ENCODE peak calls at places on chromosome 10, in four cellular contexts. One of them, this sample, is unnamed.

GRCh38 chr10:125091891-125092290 is 68.5 kb downstream of the CTBP2 start:
- DNase-seq in brain microvascular endothelial cell: no peak
- DNase-seq in sigmoid colon: no peak
- DNase-seq in lower leg skin: no peak
- DNase-seq in this sample: peak; percentile 66

GRCh38 chr10:70740441-70741288 is 44.5 kb downstream of the TBATA start:
- DNase-seq in lower leg skin: no peak
- DNase-seq in brain microvascular endothelial cell: no peak
- DNase-seq in sigmoid colon: no peak
- DNase-seq in this sample: peak; percentile 71

GRCh38 chr10:87798082-87798481 is 19.9 kb downstream of the ATAD1 start:
- DNase-seq in brain microvascular endothelial cell: no peak
- DNase-seq in sigmoid colon: no peak
- DNase-seq in lower leg skin: no peak
- DNase-seq in this sample: no peak

GRCh38 chr10:26479766-26480492 is 41.8 kb downstream of the APBB1IP start:
- DNase-seq in sigmoid colon: no peak
- DNase-seq in lower leg skin: no peak
- DNase-seq in brain microvascular endothelial cell: no peak
- DNase-seq in this sample: no peak

GRCh38 chr10:2908851-2909630 is 158.3 kb upstream of the PFKP start:
- DNase-seq in lower leg skin: no peak
- DNase-seq in brain microvascular endothelial cell: no peak
- DNase-seq in sigmoid colon: no peak
- DNase-seq in this sample: no peak

GRCh38 chr10:125151824-125152634 is 8.3 kb downstream of the CTBP2 start:
- DNase-seq in lower leg skin: no peak
- DNase-seq in sigmoid colon: no peak
- DNase-seq in brain microvascular endothelial cell: no peak
- DNase-seq in this sample: no peak

GRCh38 chr10:116521424-116522305 is 24.1 kb upstream of the PNLIP start:
- DNase-seq in sigmoid colon: no peak
- DNase-seq in lower leg skin: no peak
- DNase-seq in brain microvascular endothelial cell: peak; percentile 70
- DNase-seq in this sample: peak; percentile 24

GRCh38 chr10:127195041-127195506 is 1.3 kb downstream of the INSYN2A start:
- DNase-seq in lower leg skin: no peak
- DNase-seq in sigmoid colon: no peak
- DNase-seq in brain microvascular endothelial cell: no peak
- DNase-seq in this sample: peak; percentile 58

GRCh38 chr10:47330366-47330765 is 8.1 kb downstream of the GDF2 start:
- DNase-seq in sigmoid colon: no peak
- DNase-seq in lower leg skin: no peak
- DNase-seq in brain microvascular endothelial cell: no peak
- DNase-seq in this sample: no peak

GRCh38 chr10:69065406-69066361 is 22.2 kb upstream of the SRGN start:
- DNase-seq in brain microvascular endothelial cell: peak; percentile 86
- DNase-seq in sigmoid colon: no peak
- DNase-seq in lower leg skin: no peak
- DNase-seq in this sample: peak; percentile 55

GRCh38 chr10:80468002-80468401 is 13.9 kb downstream of the TSPAN14 start:
- DNase-seq in lower leg skin: peak; percentile 78
- DNase-seq in brain microvascular endothelial cell: no peak
- DNase-seq in sigmoid colon: peak; percentile 80
- DNase-seq in this sample: no peak

GRCh38 chr10:61757525-61758397 is 95.0 kb downstream of the CABCOCO1 start:
- DNase-seq in sigmoid colon: no peak
- DNase-seq in lower leg skin: no peak
- DNase-seq in brain microvascular endothelial cell: peak; percentile 70
- DNase-seq in this sample: peak; percentile 83

GRCh38 chr10:17006631-17007161 is 122.9 kb downstream of the CUBN start:
- DNase-seq in sigmoid colon: no peak
- DNase-seq in brain microvascular endothelial cell: no peak
- DNase-seq in lower leg skin: no peak
- DNase-seq in this sample: no peak

GRCh38 chr10:88386204-88386877 is 196.8 kb downstream of the RNLS start:
- DNase-seq in brain microvascular endothelial cell: peak; percentile 14
- DNase-seq in sigmoid colon: no peak
- DNase-seq in lower leg skin: no peak
- DNase-seq in this sample: peak; percentile 79

GRCh38 chr10:132104062-132104461 is 38.3 kb downstream of the JAKMIP3 start:
- DNase-seq in lower leg skin: no peak
- DNase-seq in brain microvascular endothelial cell: no peak
- DNase-seq in sigmoid colon: no peak
- DNase-seq in this sample: no peak

GRCh38 chr10:60480865-60481563 is 91.3 kb upstream of the ANK3 start:
- DNase-seq in sigmoid colon: no peak
- DNase-seq in lower leg skin: peak; percentile 40
- DNase-seq in brain microvascular endothelial cell: peak; percentile 63
- DNase-seq in this sample: peak; percentile 94

GRCh38 chr10:79090134-79090803 is 21.5 kb downstream of the ZMIZ1 start:
- DNase-seq in lower leg skin: no peak
- DNase-seq in brain microvascular endothelial cell: no peak
- DNase-seq in sigmoid colon: no peak
- DNase-seq in this sample: no peak

GRCh38 chr10:114281006-114281405 is 42.0 kb downstream of the VWA2 start:
- DNase-seq in lower leg skin: no peak
- DNase-seq in brain microvascular endothelial cell: no peak
- DNase-seq in sigmoid colon: no peak
- DNase-seq in this sample: no peak

GRCh38 chr10:88385601-88386203 is 197.4 kb downstream of the RNLS start:
- DNase-seq in lower leg skin: peak; percentile 35
- DNase-seq in sigmoid colon: peak; percentile 62
- DNase-seq in brain microvascular endothelial cell: no peak
- DNase-seq in this sample: no peak

GRCh38 chr10:99395750-99396445 is 34.5 kb downstream of the GOT1 start:
- DNase-seq in brain microvascular endothelial cell: peak; percentile 60
- DNase-seq in lower leg skin: no peak
- DNase-seq in sigmoid colon: no peak
- DNase-seq in this sample: peak; percentile 87

GRCh38 chr10:117458571-117458970 is 83.3 kb upstream of the PDZD8 start:
- DNase-seq in sigmoid colon: no peak
- DNase-seq in brain microvascular endothelial cell: no peak
- DNase-seq in lower leg skin: no peak
- DNase-seq in this sample: no peak

GRCh38 chr10:108957681-108958080 is 965.6 kb downstream of the XPNPEP1 start:
- DNase-seq in sigmoid colon: no peak
- DNase-seq in brain microvascular endothelial cell: no peak
- DNase-seq in lower leg skin: peak; percentile 49
- DNase-seq in this sample: no peak

DNA sequence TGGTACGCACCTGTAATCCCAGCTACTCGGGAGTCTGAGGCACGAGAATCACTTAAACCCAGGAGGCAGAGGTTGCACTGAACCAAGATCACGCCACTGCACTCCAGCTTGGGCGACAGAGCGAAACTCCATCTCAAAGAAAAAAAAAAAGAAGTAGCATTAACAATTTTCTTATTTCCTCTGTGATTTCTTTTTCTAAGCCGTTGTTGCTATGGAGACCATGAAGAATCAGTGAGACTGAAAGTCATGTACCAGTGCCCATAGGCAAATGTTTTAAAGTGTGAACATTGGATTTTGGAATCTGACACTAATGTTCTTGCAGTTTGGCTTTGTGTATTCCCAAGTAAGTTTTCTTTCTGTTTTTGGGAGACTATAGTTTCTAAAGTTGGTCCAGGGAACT is 18.4 kb upstream of the MAP3K8 start:
- DNase-seq in brain microvascular endothelial cell: no peak
- DNase-seq in lower leg skin: no peak
- DNase-seq in sigmoid colon: no peak
- DNase-seq in this sample: no peak
- H3K4me3 ChIP-seq in brain microvascular endothelial cell: no peak overlapping the region
- H3K4me3 ChIP-seq in lower leg skin: no peak overlapping the region
- H3K4me3 ChIP-seq in sigmoid colon: no peak overlapping the region
- H3K4me3 ChIP-seq in this sample: no peak overlapping the region

GRCh38 chr10:4470231-4470840 is 355.7 kb upstream of the AKR1E2 start:
- DNase-seq in brain microvascular endothelial cell: peak; percentile 82
- DNase-seq in sigmoid colon: no peak
- DNase-seq in lower leg skin: no peak
- DNase-seq in this sample: peak; percentile 90
- TF ChIP-seq CTCF in brain microvascular endothelial cell: no peak
- TF ChIP-seq CTCF in sigmoid colon: no peak
- TF ChIP-seq CTCF in lower leg skin: no peak
- TF ChIP-seq CTCF in this sample: no peak

DNA sequence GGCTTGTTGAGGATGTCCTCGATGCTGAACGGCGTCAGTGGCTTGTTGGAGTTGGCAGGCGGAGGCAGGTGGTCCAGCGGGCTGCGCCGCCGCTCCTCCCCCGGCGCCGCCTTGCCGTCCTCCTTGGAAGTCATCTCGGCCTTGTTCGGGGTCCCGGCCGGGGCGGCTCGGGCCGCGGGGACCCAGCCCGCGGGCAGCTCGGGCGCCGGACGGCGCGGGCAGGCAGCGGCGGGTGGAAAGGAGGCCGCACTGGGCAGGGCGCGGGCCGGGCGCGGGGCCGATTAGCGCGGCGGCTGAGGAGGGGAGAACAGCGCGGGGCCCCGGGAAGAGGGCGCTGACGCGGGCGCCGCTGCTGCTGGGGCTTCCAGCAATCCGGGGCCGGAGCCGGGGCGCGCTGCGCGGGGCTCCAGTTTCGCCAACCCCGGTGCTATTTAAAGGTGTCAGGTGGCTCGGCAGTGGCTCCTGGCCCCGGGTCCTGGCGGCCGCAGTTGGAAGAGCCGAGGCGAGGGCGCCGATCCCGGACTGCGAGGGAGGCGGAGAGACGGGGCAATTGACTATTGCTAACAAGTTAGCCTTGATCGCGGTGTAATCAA is 485 bp downstream of the LBX1 start:
- DNase-seq in brain microvascular endothelial cell: no peak
- DNase-seq in sigmoid colon: no peak
- DNase-seq in lower leg skin: no peak
- DNase-seq in this sample: no peak
- H3K4me3 ChIP-seq in brain microvascular endothelial cell: no peak overlapping the region
- H3K4me3 ChIP-seq in sigmoid colon: peak overlapping the region; percentile 17
- H3K4me3 ChIP-seq in lower leg skin: no peak overlapping the region
- H3K4me3 ChIP-seq in this sample: no peak overlapping the region

GRCh38 chr10:7956508-7956907 is 98.0 kb upstream of the GATA3 start:
- DNase-seq in brain microvascular endothelial cell: peak; percentile 52
- DNase-seq in lower leg skin: no peak
- DNase-seq in sigmoid colon: no peak
- DNase-seq in this sample: peak; percentile 83
- TF ChIP-seq CTCF in brain microvascular endothelial cell: no peak
- TF ChIP-seq CTCF in lower leg skin: no peak
- TF ChIP-seq CTCF in sigmoid colon: no peak
- TF ChIP-seq CTCF in this sample: no peak

GRCh38 chr10:73909716-73910115 is 1.2 kb upstream of the PLAU start:
- DNase-seq in brain microvascular endothelial cell: no peak
- DNase-seq in lower leg skin: no peak
- DNase-seq in sigmoid colon: no peak
- DNase-seq in this sample: no peak

GRCh38 chr10:73907841-73908517 is 3.0 kb upstream of the PLAU start:
- DNase-seq in sigmoid colon: peak; percentile 79
- DNase-seq in brain microvascular endothelial cell: peak; percentile 66
- DNase-seq in lower leg skin: peak; percentile 71
- DNase-seq in this sample: peak; percentile 60

GRCh38 chr10:73910401-73910763 is 550 bp upstream of the PLAU start:
- DNase-seq in lower leg skin: no peak
- DNase-seq in sigmoid colon: no peak
- DNase-seq in brain microvascular endothelial cell: no peak
- DNase-seq in this sample: no peak

GRCh38 chr10:73910764-73911552 is at the start of gene PLAU:
- DNase-seq in brain microvascular endothelial cell: no peak
- DNase-seq in sigmoid colon: peak; percentile 74
- DNase-seq in lower leg skin: no peak
- DNase-seq in this sample: peak; percentile 71

DNA sequence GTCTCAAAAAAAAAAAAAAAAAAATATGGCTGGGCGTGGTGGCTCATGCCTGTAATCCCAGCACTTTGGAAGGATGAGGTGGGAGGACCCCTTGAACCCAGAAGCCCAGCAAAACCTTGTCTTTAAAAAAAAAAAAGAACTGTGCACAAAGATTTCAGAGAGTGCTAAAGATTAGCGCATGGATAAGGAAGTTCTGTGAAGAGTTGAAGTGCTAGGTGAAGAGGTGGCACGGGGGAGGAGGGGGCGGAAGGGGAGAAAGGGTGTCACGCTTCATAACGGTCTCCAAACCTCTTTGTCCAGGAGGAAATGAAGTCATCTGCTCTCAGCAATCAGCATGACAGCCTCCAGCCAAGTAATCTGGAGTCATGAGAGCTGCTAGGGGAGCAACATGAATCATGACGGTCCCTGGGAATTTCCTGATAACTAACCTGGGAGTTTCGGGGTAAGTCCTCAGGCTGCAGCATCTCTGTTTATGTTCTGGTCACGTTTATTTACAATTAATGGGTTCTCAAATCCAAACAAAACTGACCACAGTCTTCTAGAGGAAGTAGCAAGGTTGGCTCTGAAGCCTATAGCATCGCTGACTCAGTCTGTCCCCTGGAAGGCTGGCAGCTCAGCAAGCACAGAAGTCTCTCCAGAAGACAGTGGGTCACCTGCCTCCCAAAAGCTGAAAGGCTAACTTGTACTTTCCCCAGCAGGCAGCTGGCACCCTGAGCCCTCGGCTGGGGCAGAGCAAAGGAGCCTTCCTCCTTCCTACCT is 1.9 kb upstream of the PLAU start:
- DNase-seq in lower leg skin: peak; percentile 55
- DNase-seq in brain microvascular endothelial cell: peak; percentile 93
- DNase-seq in sigmoid colon: peak; percentile 71
- DNase-seq in this sample: peak; percentile 96
- H3K4me3 ChIP-seq in lower leg skin: no peak overlapping the region
- H3K4me3 ChIP-seq in brain microvascular endothelial cell: no peak overlapping the region
- H3K4me3 ChIP-seq in sigmoid colon: no peak overlapping the region
- H3K4me3 ChIP-seq in this sample: no peak overlapping the region

DNA sequence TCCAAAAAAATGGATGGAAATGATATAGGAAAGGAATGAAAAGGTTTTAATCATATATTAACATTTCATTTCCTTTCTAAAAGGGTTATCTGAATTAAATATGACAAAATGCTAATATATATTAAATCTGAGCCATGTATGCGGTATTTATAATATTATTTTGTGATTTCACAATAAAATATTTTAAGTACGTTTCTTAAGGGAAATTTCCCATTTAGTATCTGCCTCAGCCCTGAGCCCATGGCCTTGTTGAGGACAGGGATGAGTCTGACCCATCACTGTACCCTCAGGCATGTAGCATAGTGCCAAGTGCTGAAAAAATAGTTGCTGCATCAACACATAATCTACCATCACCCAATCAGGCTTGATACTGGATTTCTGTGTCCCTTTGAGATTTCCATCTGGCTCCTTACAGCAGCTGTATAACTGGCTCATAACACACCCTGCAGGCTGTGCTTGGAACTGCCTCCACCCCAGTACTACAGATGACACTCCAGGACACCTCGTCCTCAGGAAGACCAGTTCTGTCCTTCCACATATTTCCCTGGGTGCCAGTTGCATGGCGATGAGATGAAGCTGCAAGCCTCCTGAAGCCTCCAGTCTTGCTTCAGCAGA is 59.4 kb upstream of the ASAH2 start:
- DNase-seq in brain microvascular endothelial cell: no peak
- DNase-seq in sigmoid colon: no peak
- DNase-seq in lower leg skin: no peak
- DNase-seq in this sample: no peak
- TF ChIP-seq CTCF in brain microvascular endothelial cell: peak; percentile 59
- TF ChIP-seq CTCF in sigmoid colon: no peak
- TF ChIP-seq CTCF in lower leg skin: no peak
- TF ChIP-seq CTCF in this sample: no peak

GRCh38 chr10:14008648-14009072 is 322.1 kb downstream of the FRMD4A start:
- DNase-seq in lower leg skin: no peak
- DNase-seq in sigmoid colon: no peak
- DNase-seq in brain microvascular endothelial cell: no peak
- DNase-seq in this sample: no peak
- H3K4me3 ChIP-seq in lower leg skin: no peak overlapping the region
- H3K4me3 ChIP-seq in sigmoid colon: peak overlapping the region; percentile 32
- H3K4me3 ChIP-seq in brain microvascular endothelial cell: peak overlapping the region; percentile 59
- H3K4me3 ChIP-seq in this sample: peak overlapping the region; percentile 57

GRCh38 chr10:6408799-6409198 is 171.3 kb downstream of the PRKCQ start:
- DNase-seq in brain microvascular endothelial cell: no peak
- DNase-seq in lower leg skin: no peak
- DNase-seq in sigmoid colon: no peak
- DNase-seq in this sample: no peak
- TF ChIP-seq CTCF in brain microvascular endothelial cell: no peak
- TF ChIP-seq CTCF in lower leg skin: no peak
- TF ChIP-seq CTCF in sigmoid colon: no peak
- TF ChIP-seq CTCF in this sample: peak; percentile 5